ENCODE peak calls at places on chromosomes 4 and X, in four cellular contexts. F is heart left ventricle, L is cardiac muscle cell, Y is endodermal cell. I is an unnamed sample.

GRCh38 chrX:51332188-51332942 is at the start of gene NUDT10:
- DNase-seq in L (peak; percentile 86), Y (peak; percentile 92), F (peak; percentile 68), I (peak; percentile 86)

GRCh38 chr4:28287837-28288236 is 1427.2 kb downstream of the STIM2 start:
- DNase-seq in F (no peak), Y (no peak), L (no peak), I (no peak)

GRCh38 chr4:2757426-2757825 is 1.3 kb upstream of the TNIP2 start:
- DNase-seq in Y (no peak), F (no peak), L (no peak), I (no peak)

GRCh38 chr4:89469930-89470375 is 162.4 kb upstream of the GPRIN3 start:
- DNase-seq in F (no peak), L (no peak), Y (no peak), I (no peak)

GRCh38 chrX:148665001-148665400 is 164.6 kb downstream of the AFF2 start:
- DNase-seq in L (peak; percentile 1), F (no peak), Y (no peak), I (no peak)

GRCh38 chrX:134679226-134679625 is 21.0 kb upstream of the PLAC1 start:
- DNase-seq in L (no peak), F (no peak), Y (no peak), I (no peak)

GRCh38 chr4:99949999-99950912 is at the start of gene H2AZ1:
- DNase-seq in L (peak; percentile 100), F (peak; percentile 99), Y (peak; percentile 99), I (peak; percentile 97)

GRCh38 chr4:33592701-33593100 is 2651.6 kb downstream of the ARAP2 start:
- DNase-seq in L (no peak), F (no peak), Y (no peak), I (no peak)

GRCh38 chr4:33961751-33962150 is 2282.6 kb downstream of the ARAP2 start:
- DNase-seq in Y (no peak), L (no peak), F (no peak), I (no peak)

GRCh38 chrX:134600714-134601113 is 57.6 kb downstream of the PLAC1 start:
- DNase-seq in F (no peak), Y (no peak), L (no peak), I (no peak)

GRCh38 chrX:50805316-50805715 is 8.7 kb downstream of the SHROOM4 start:
- DNase-seq in F (no peak), Y (no peak), L (peak; percentile 71), I (no peak)

GRCh38 chrX:17242470-17242869 is 132.5 kb upstream of the NHS start:
- DNase-seq in F (no peak), L (peak; percentile 70), Y (peak; percentile 78), I (peak; percentile 60)

GRCh38 chrX:118347131-118347530 is 1.2 kb downstream of the WDR44 start:
- DNase-seq in F (no peak), Y (no peak), L (peak; percentile 6), I (no peak)

GRCh38 chrX:154800508-154801207 is 4.6 kb downstream of the MPP1 start:
- DNase-seq in F (no peak), L (no peak), Y (no peak), I (no peak)

GRCh38 chr4:54683616-54684346 is 26.0 kb downstream of the KIT start:
- DNase-seq in L (peak; percentile 22), Y (peak; percentile 77), F (no peak), I (no peak)

GRCh38 chrX:48826135-48826875 is at the start of gene ERAS:
- DNase-seq in F (no peak), L (no peak), Y (no peak), I (no peak)

GRCh38 chr4:22959483-22959882 is 266.7 kb downstream of the GBA3 start:
- DNase-seq in Y (no peak), L (no peak), F (no peak), I (no peak)

GRCh38 chr4:22957774-22958173 is 265.0 kb downstream of the GBA3 start:
- DNase-seq in L (no peak), F (no peak), Y (no peak), I (no peak)

GRCh38 chr4:22962186-22962786 is 269.5 kb downstream of the GBA3 start:
- DNase-seq in L (peak; percentile 49), Y (peak; percentile 53), F (no peak), I (peak; percentile 5)
- TF ChIP-seq CTCF in L (peak; percentile 53), Y (peak; percentile 83), F (peak; percentile 34), I (peak; percentile 41)

GRCh38 chr4:154018659-154019058 is 229.8 kb upstream of the SFRP2 start:
- DNase-seq in L (peak; percentile 48), Y (peak; percentile 86), F (no peak), I (peak; percentile 22)

GRCh38 chr4:154029171-154029570 is 240.3 kb upstream of the SFRP2 start:
- DNase-seq in L (no peak), F (no peak), Y (no peak), I (no peak)

DNA sequence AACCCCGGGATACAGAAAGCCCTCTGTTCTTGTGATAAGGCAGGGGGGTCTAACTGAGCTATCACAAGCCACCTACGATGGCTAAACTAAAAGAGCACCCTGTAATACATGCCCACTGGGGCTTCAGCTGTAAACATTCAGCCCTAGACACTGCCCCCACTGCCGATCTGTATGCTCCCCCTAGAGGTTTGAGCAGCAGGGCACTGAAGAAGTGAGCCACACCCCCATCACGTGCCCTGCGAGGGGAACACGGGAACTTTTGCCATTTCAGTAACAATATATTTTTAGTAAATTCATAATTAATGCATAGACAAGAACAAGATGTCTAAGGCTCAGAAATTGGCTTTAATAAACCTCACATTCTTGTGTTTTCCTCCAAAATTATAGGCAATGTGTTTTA is 235.2 kb upstream of the SFRP2 start:
- DNase-seq in L (peak; percentile 15), Y (peak; percentile 63), F (no peak), I (no peak)
- TF ChIP-seq CTCF in L (no peak), Y (peak; percentile 69), F (peak; percentile 33), I (no peak)

GRCh38 chrX:100207331-100208024 is 202.6 kb downstream of the PCDH19 start:
- DNase-seq in L (no peak), F (no peak), Y (peak; percentile 38), I (peak; percentile 25)

DNA sequence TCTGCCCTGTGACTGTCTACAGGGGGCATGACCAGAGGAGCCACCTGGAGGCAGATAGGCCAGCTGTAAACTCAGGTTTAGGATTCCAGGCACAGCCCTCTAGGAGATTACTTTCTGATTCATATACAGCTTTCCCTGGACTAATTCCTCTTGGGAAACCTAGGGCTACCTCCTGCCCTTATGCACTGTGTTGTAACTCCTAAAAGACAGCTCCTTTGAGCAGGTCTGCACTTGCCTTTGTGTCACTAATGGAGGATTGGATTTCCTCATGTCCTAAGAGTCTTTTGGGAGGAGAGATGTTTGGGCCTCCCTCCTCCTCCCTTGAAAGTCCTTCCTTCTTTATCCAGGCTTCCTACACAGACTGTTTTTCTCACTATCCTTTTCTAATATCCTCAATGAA is 202.0 kb downstream of the PCDH19 start:
- DNase-seq in Y (peak; percentile 49), L (no peak), F (no peak), I (peak; percentile 2)
- TF ChIP-seq CTCF in Y (peak; percentile 46), L (no peak), F (no peak), I (no peak)

DNA sequence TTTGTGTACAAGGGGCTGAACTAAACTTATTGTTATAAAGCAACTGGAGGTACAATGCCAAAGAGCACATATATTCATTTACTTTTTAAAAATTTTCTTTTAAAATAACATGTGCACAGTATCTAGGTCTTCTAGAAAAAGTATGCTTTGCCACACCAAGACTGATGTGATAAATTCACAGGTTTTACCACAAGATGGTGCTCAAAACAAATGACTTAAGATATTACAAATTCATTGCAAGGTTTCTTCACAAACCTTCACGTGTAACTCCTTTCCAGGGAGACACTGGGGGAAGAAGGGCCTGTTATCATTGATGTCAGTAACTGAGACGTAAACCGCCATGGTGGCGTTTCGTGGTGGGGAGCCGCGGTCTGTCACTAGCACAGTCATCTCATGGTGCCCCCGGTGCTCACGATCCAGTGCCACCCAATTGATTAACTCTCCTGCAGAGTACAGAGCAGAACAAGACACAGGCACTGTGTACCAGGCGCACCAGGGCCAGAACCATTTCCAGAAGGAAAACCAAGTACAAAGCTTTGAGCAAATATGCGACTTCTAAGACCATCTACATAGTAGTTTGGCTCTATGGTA is 162.2 kb downstream of the DCHS2 start:
- DNase-seq in F (peak; percentile 47), L (peak; percentile 49), Y (peak; percentile 56), I (no peak)
- TF ChIP-seq CTCF in F (peak; percentile 43), L (peak; percentile 31), Y (peak; percentile 68), I (peak; percentile 40)

GRCh38 chrX:19005909-19006308 is 22.0 kb upstream of the PHKA2 start:
- DNase-seq in Y (no peak), L (no peak), F (no peak), I (no peak)
- TF ChIP-seq CTCF in Y (peak; percentile 51), L (no peak), F (no peak), I (no peak)

GRCh38 chr4:177546745-177547144 is 104.5 kb upstream of the AGA start:
- DNase-seq in Y (no peak), L (no peak), F (no peak), I (no peak)

GRCh38 chr4:177547985-177548384 is 105.7 kb upstream of the AGA start:
- DNase-seq in L (no peak), F (no peak), Y (no peak), I (no peak)
- TF ChIP-seq CTCF in L (no peak), F (no peak), Y (peak; percentile 59), I (no peak)

DNA sequence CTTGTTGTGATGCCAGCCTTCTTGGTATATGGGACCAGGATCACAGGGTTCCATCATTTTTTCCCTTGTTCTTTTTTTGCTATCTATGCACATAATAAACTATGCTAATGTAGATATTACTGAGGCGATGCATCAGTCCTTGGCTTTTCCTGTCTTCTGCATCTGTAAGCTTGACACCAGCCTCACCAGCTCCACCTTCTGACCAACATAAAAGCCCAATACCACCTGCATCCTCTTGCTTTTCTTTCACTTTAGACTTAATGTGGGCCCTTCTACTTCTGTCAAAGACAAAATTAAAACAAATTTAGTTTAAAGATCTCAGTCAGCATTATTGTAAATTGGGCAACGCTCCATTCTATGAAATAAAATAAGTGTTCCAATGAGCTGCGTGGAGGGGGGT is 1718.8 kb upstream of the PCDH10 start:
- DNase-seq in Y (no peak), F (no peak), L (no peak), I (no peak)
- TF ChIP-seq CTCF in Y (peak; percentile 55), F (no peak), L (no peak), I (no peak)

DNA sequence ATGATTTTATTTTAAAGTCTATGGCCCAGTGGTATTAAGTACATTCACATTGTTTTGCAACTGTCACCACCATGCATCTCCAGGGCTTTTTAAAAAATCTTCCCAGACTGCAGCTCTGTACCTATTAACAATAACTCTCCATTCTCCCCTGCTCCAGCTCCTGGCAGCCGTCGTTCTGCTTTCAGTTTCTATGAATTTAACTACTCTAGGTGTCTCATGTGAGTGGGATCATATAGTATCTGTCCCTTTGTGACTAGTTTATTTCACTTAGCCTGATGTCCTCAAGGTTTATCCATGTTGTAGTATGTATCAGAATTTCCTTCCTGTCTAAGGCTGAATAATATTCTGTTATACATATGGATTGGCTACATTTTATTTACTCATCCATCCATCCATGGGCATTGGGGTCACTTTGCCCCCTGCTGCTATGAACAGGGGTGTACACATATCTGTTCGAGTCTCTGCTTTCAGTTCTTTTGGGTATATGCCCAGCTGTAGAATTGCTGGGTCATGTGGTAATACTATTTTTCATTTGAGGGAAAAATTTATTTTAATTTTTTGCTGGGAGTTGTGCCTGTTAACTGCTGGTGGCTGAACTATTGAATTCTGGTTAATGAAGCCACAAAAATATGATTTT is 131.3 kb downstream of the ARHGAP10 start:
- DNase-seq in L (no peak), F (no peak), Y (no peak), I (no peak)
- TF ChIP-seq CTCF in L (peak; percentile 18), F (no peak), Y (no peak), I (no peak)

I was measured in nephron progenitor cell.